ENCODE peak calls at places on chromosome 6, in eight cellular contexts. Z is stomach, O is tibial artery, B is transverse colon, X is prostate gland, E is mammary epithelial cell, F is lower lobe of right lung, N is right cardiac atrium. J is an unnamed sample. For H3K4me1, the result is how much of the 10 kb centered on the place peaks cover.

GRCh38 chr6:107021786-107022185 is 6.2 kb upstream of the MTRES1 start:
- DNase-seq in O (no peak), F (no peak), B (no peak), N (no peak), E (peak), X (no peak), Z (no peak), J (no peak)

GRCh38 chr6:24780206-24780605 is 5.5 kb downstream of the GMNN start:
- DNase-seq in Z (no peak), F (no peak), E (no peak), X (no peak), B (no peak), N (no peak), O (no peak), J (no peak)

GRCh38 chr6:126804255-126805064 is 314.0 kb upstream of the RSPO3 start:
- DNase-seq in E (peak), N (no peak), O (no peak), B (no peak), X (peak), Z (no peak), F (no peak), J (no peak)

GRCh38 chr6:28490191-28490890 is 25.3 kb downstream of the GPX6 start:
- DNase-seq in N (no peak), E (no peak), O (no peak), Z (no peak), B (no peak), X (no peak), F (no peak), J (no peak)

GRCh38 chr6:10099648-10100047 is 315.2 kb downstream of the TFAP2A start:
- DNase-seq in O (no peak), F (peak), N (no peak), Z (no peak), X (no peak), E (no peak), B (no peak), J (no peak)

GRCh38 chr6:18307006-18307405 is 42.7 kb upstream of the DEK start:
- DNase-seq in F (no peak), E (peak), N (no peak), X (no peak), O (no peak), B (no peak), Z (no peak), J (no peak)

GRCh38 chr6:83199865-83200230 is 6.7 kb downstream of the RWDD2A start:
- DNase-seq in E (peak), X (no peak), F (no peak), Z (no peak), N (no peak), B (no peak), O (no peak), J (no peak)

GRCh38 chr6:148671952-148672351 is 74.9 kb upstream of the UST start:
- DNase-seq in Z (no peak), O (no peak), E (no peak), X (no peak), N (no peak), B (no peak), F (no peak), J (no peak)

GRCh38 chr6:15674690-15675386 is 12.0 kb upstream of the DTNBP1 start:
- DNase-seq in X (no peak), N (no peak), B (no peak), E (no peak), F (no peak), O (no peak), Z (no peak), J (no peak)

GRCh38 chr6:18501313-18502013 is 114.3 kb downstream of the RNF144B start:
- DNase-seq in Z (no peak), O (peak), X (no peak), N (peak), B (peak), E (peak), F (peak), J (peak)

GRCh38 chr6:27414996-27415395 is 26.4 kb downstream of the ZNF391 start:
- DNase-seq in E (peak), F (no peak), B (no peak), X (no peak), O (no peak), N (no peak), Z (no peak), J (no peak)

GRCh38 chr6:87731080-87731479 is 29.0 kb upstream of the AKIRIN2 start:
- DNase-seq in Z (no peak), E (no peak), O (no peak), F (no peak), N (no peak), X (no peak), B (no peak), J (no peak)
- H3K4me3 ChIP-seq in Z (no peak), E (no peak), O (no peak), F (no peak), N (no peak), X (no peak), B (no peak), J (no peak)

DNA sequence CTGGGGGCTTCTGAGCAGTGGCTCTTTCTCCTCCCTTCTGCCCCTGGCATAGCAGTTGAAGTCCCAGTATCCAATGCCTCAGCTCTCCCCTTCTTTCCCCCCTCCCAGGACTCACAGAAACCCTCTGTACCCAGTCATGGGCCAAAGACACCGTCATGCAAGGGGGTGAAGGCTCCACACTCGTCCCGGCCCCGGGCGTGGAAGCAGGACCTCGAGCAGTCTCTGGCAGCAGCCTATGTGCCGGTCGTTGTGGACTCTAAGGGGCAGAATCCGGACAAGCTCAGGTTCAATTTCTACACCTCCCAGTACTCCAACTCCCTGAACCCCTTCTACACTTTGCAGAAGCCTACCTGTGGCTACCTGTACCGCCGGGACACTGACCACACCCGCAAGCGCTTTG is 10.4 kb upstream of the GUCA1A start:
- DNase-seq in E (no peak), N (no peak), B (no peak), X (no peak), Z (no peak), O (no peak), F (no peak), J (no peak)
- H3K27ac ChIP-seq in E (no peak), N (no peak), B (no peak), X (no peak), Z (no peak), O (no peak), F (no peak), J (no peak)

GRCh38 chr6:170553686-170554085 is 483 bp upstream of the TBP start:
- DNase-seq in O (no peak), Z (peak), E (no peak), B (no peak), F (no peak), N (no peak), X (peak), J (no peak)
- H3K4me1 ChIP-seq in O (under half), Z (under half), E (under half), B (under half), F (half or more), N (under half), X (under half), J (half or more)

GRCh38 chr6:75946146-75946831 is 126.2 kb downstream of the IMPG1 start:
- DNase-seq in E (no peak), X (no peak), N (no peak), O (no peak), Z (no peak), B (no peak), F (no peak), J (no peak)
- H3K4me3 ChIP-seq in E (no peak), X (no peak), N (no peak), O (no peak), Z (no peak), B (no peak), F (no peak), J (no peak)

DNA sequence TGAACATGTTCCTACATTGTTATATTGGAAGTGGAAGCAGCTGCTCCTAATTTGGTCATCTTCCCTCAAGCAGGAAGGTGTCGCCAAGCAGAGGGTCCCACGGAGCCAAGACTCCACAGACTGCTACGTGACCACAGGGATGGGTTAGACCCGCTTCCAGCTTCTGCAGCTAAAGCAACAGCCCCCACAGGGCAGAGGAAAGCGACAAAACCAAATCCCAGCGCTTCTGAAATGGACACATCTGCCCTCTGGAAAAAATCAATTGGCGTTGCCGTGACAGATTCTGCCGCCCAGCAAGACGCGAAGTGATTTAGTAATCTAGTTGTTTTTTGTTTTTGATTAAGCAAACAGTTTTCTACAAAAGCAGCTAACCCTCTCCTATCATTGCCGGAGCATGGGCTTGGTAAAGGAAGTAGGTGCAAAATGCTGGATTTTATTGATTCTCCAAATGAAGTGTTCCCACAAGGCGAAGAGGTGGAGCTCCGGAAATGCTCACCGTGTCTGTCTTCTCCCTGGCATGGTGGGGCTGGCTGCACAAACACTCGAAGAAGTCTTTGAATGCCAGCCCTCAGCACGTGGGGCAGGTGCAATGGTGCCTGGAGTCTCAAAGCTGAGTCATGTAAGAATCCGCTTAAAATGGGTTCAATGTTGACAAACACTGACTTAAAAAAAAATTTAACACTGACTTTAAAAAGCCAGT is 79.4 kb upstream of the FRMD1 start:
- DNase-seq in F (no peak), N (no peak), Z (no peak), E (no peak), O (peak), B (no peak), X (peak), J (no peak)
- H3K27ac ChIP-seq in F (no peak), N (no peak), Z (no peak), E (no peak), O (no peak), B (peak), X (peak), J (no peak)

GRCh38 chr6:14277405-14277930 is 159.9 kb downstream of the CD83 start:
- DNase-seq in O (no peak), X (no peak), E (no peak), Z (no peak), N (peak), B (no peak), F (no peak), J (no peak)

GRCh38 chr6:14275493-14275851 is 157.9 kb downstream of the CD83 start:
- DNase-seq in X (no peak), F (no peak), E (no peak), B (no peak), Z (no peak), N (peak), O (no peak), J (peak)

GRCh38 chr6:14274552-14275492 is 157.2 kb downstream of the CD83 start:
- DNase-seq in E (peak), O (no peak), F (peak), N (no peak), Z (no peak), B (no peak), X (peak), J (no peak)

GRCh38 chr6:14276667-14277404 is 159.3 kb downstream of the CD83 start:
- DNase-seq in E (no peak), F (no peak), Z (no peak), O (no peak), X (no peak), B (no peak), N (no peak), J (no peak)

GRCh38 chr6:14276066-14276465 is 158.5 kb downstream of the CD83 start:
- DNase-seq in F (no peak), X (no peak), O (no peak), Z (no peak), B (no peak), E (no peak), N (no peak), J (no peak)
- H3K4me1 ChIP-seq in F (under half), X (under half), O (under half), Z (under half), B (under half), E (half or more), N (under half), J (under half)